ENCODE peak calls at places on chromosomes 7 and 10, in eight cellular contexts. R, C, F, J, Q, P, E and H are unnamed samples.

GRCh38 chr10:116708877-116709276 is 33.5 kb downstream of the HSPA12A start:
- DNase-seq in R (no peak), C (no peak), F (no peak), J (no peak), Q (no peak), P (no peak), E (no peak), H (no peak)

GRCh38 chr7:8210845-8211724 is 50.9 kb downstream of the ICA1 start:
- DNase-seq in R (no peak), C (no peak), F (no peak), J (no peak), Q (no peak), P (no peak), E (no peak), H (no peak)

GRCh38 chr7:28984631-28985030 is 26.5 kb upstream of the TRIL start:
- DNase-seq in R (no peak), C (no peak), F (no peak), J (peak; percentile 56), Q (no peak), P (peak; percentile 23), E (no peak), H (peak; percentile 86)

GRCh38 chr7:101058355-101058754 is 26.9 kb upstream of the TRIM56 start:
- DNase-seq in R (peak; percentile 58), C (no peak), F (no peak), J (peak; percentile 29), Q (peak; percentile 21), P (peak; percentile 39), E (peak; percentile 60), H (peak; percentile 18)

GRCh38 chr10:14173706-14174594 is 156.8 kb downstream of the FRMD4A start:
- DNase-seq in R (no peak), C (peak; percentile 13), F (no peak), J (no peak), Q (no peak), P (peak; percentile 41), E (peak; percentile 19), H (no peak)

GRCh38 chr7:117110480-117111315 is 157.4 kb downstream of the ST7 start:
- DNase-seq in R (no peak), C (peak; percentile 26), F (peak; percentile 38), J (no peak), Q (no peak), P (no peak), E (peak; percentile 58), H (no peak)

GRCh38 chr7:365593-365992 is 75.6 kb downstream of the FOXL3 start:
- DNase-seq in R (peak; percentile 6), C (no peak), F (no peak), J (no peak), Q (no peak), P (no peak), E (no peak), H (no peak)

GRCh38 chr10:36110097-36110496 is 468.0 kb upstream of the FZD8 start:
- DNase-seq in R (no peak), C (no peak), F (no peak), J (no peak), Q (no peak), P (no peak), E (no peak), H (no peak)

GRCh38 chr7:69654381-69654780 is 56.1 kb downstream of the AUTS2 start:
- DNase-seq in R (peak; percentile 34), C (no peak), F (peak; percentile 34), J (no peak), Q (no peak), P (no peak), E (no peak), H (no peak)